ENCODE peak calls at places on chromosomes 1 and 21, in ten cellular contexts. V, L, J, Y, P, H, K, U, G and T are unnamed samples.

GRCh38 chr1:183847646-183848045 is 42.7 kb downstream of the RGL1 start:
- DNase-seq in H (no peak), L (no peak), U (no peak), V (no peak), J (no peak), Y (no peak), P (no peak), K (no peak), G (no peak), T (no peak)

GRCh38 chr1:236089046-236089773 is 24.3 kb upstream of the NID1 start:
- DNase-seq in U (peak), H (no peak), P (no peak), J (no peak), Y (peak), K (peak), V (no peak), G (peak), L (no peak), T (no peak)

GRCh38 chr1:224632921-224633321 is 16.8 kb downstream of the CNIH3 start:
- DNase-seq in L (no peak), J (no peak), V (no peak), P (no peak), Y (no peak), U (no peak), K (no peak), G (peak), H (no peak), T (no peak)

GRCh38 chr1:67894981-67895735 is 61.9 kb upstream of the GNG12 start:
- DNase-seq in H (no peak), G (no peak), P (no peak), Y (no peak), L (no peak), J (no peak), K (no peak), U (peak), V (no peak), T (no peak)

GRCh38 chr1:170309389-170310013 is 163.7 kb downstream of the NTMT2 start:
- DNase-seq in Y (no peak), U (peak), J (peak), K (no peak), L (no peak), P (no peak), G (peak), V (no peak), H (no peak), T (no peak)

GRCh38 chr1:61797045-61797755 is 54.9 kb downstream of the PATJ start:
- DNase-seq in J (no peak), U (peak), V (no peak), H (no peak), L (no peak), P (no peak), G (peak), K (no peak), Y (no peak), T (no peak)

GRCh38 chr1:111921948-111922347 is 67.5 kb downstream of the KCND3 start:
- DNase-seq in Y (no peak), K (no peak), H (no peak), G (no peak), V (no peak), P (no peak), U (no peak), L (no peak), J (no peak), T (no peak)

GRCh38 chr1:153122831-153123421 is 9.6 kb upstream of the SPRR2F start:
- DNase-seq in P (peak), Y (peak), U (peak), K (peak), G (no peak), H (peak), J (no peak), V (peak), L (peak), T (no peak)

GRCh38 chr1:165845992-165846748 is 18.8 kb downstream of the UCK2 start:
- DNase-seq in U (no peak), V (no peak), H (no peak), K (peak), G (no peak), J (no peak), Y (no peak), P (no peak), L (no peak), T (no peak)

GRCh38 chr1:180816132-180816531 is 96.6 kb upstream of the KIAA1614 start:
- DNase-seq in H (no peak), V (no peak), G (no peak), L (no peak), P (no peak), Y (no peak), K (no peak), U (no peak), J (no peak), T (no peak)

GRCh38 chr1:25561426-25562100 is 18.2 kb downstream of the LDLRAP1 start:
- DNase-seq in J (no peak), H (no peak), P (no peak), Y (no peak), V (no peak), U (no peak), G (no peak), K (no peak), L (no peak), T (peak)

GRCh38 chr1:220956861-220957605 is 77.8 kb downstream of the HLX start:
- DNase-seq in K (no peak), U (peak), Y (peak), P (no peak), L (no peak), V (no peak), G (peak), J (peak), H (no peak), T (no peak)

GRCh38 chr1:34768856-34769255 is 9.3 kb downstream of the GJB4 start:
- DNase-seq in G (no peak), V (no peak), L (no peak), H (no peak), J (no peak), P (no peak), K (no peak), U (no peak), Y (no peak), T (no peak)

GRCh38 chr1:108502624-108503023 is 52.5 kb downstream of the NBPF6 start:
- DNase-seq in L (no peak), P (no peak), H (no peak), U (peak), V (no peak), J (peak), G (peak), Y (no peak), K (no peak), T (no peak)

GRCh38 chr1:27928216-27928954 is 6.4 kb upstream of the SMPDL3B start:
- DNase-seq in K (no peak), U (peak), L (no peak), G (no peak), P (no peak), Y (no peak), J (no peak), H (no peak), V (no peak), T (no peak)

GRCh38 chr21:29860346-29860745 is 79.5 kb downstream of the GRIK1 start:
- DNase-seq in J (no peak), G (no peak), U (no peak), P (no peak), K (no peak), Y (no peak), V (no peak), H (no peak), L (no peak), T (no peak)

GRCh38 chr1:159600894-159601293 is 13.3 kb downstream of the APCS start:
- DNase-seq in Y (no peak), K (no peak), G (no peak), P (no peak), U (no peak), J (no peak), L (no peak), V (no peak), H (no peak), T (peak)

GRCh38 chr21:45662623-45663015 is 19.1 kb downstream of the PCBP3 start:
- DNase-seq in J (no peak), V (no peak), U (no peak), Y (no peak), P (no peak), H (no peak), K (no peak), L (no peak), G (no peak), T (no peak)

GRCh38 chr1:182971219-182971618 is 18.3 kb upstream of the SHCBP1L start:
- DNase-seq in J (no peak), L (no peak), K (no peak), G (no peak), V (no peak), P (no peak), U (no peak), Y (no peak), H (no peak), T (no peak)

GRCh38 chr1:5597991-5598823 is 394.0 kb downstream of the NPHP4 start:
- DNase-seq in L (no peak), H (no peak), U (no peak), J (no peak), P (no peak), Y (no peak), K (no peak), G (no peak), V (no peak), T (no peak)

GRCh38 chr21:44927587-44928461 is 7.1 kb upstream of the ITGB2 start:
- DNase-seq in Y (peak), K (peak), H (peak), P (no peak), G (peak), J (no peak), V (peak), U (peak), L (no peak), T (peak)

GRCh38 chr1:40901886-40902633 is 39.9 kb upstream of the CITED4 start:
- DNase-seq in G (peak), Y (peak), H (no peak), P (no peak), J (peak), K (peak), L (peak), V (peak), U (peak), T (no peak)

GRCh38 chr1:48741380-48741779 is 35.3 kb downstream of the BEND5 start:
- DNase-seq in K (no peak), V (no peak), J (no peak), P (no peak), U (no peak), L (no peak), Y (no peak), H (no peak), G (no peak), T (no peak)

GRCh38 chr21:18161841-18162240 is 82.8 kb upstream of the CHODL start:
- DNase-seq in U (no peak), H (no peak), K (no peak), P (no peak), J (no peak), V (no peak), L (no peak), Y (no peak), G (no peak), T (no peak)

GRCh38 chr21:18168108-18168507 is 76.5 kb upstream of the CHODL start:
- DNase-seq in Y (no peak), P (no peak), U (no peak), V (no peak), K (no peak), H (no peak), L (no peak), G (no peak), J (no peak), T (no peak)

GRCh38 chr21:18170221-18170620 is 74.4 kb upstream of the CHODL start:
- DNase-seq in U (no peak), J (no peak), P (no peak), K (no peak), V (no peak), G (no peak), H (no peak), Y (no peak), L (no peak), T (no peak)

GRCh38 chr21:18164483-18164882 is 80.2 kb upstream of the CHODL start:
- DNase-seq in U (no peak), H (no peak), P (no peak), L (no peak), G (no peak), Y (no peak), V (no peak), K (no peak), J (no peak), T (no peak)

GRCh38 chr21:18164933-18165332 is 79.7 kb upstream of the CHODL start:
- DNase-seq in V (no peak), G (no peak), U (peak), K (peak), L (no peak), H (no peak), P (no peak), J (no peak), Y (peak), T (no peak)
- TF ChIP-seq CTCF in V (no peak), G (no peak), U (no peak), K (no peak), L (no peak), H (no peak), P (no peak), J (no peak), Y (no peak), T (no peak)

GRCh38 chr1:65254320-65255087 is 54.8 kb upstream of the DNAJC6 start:
- DNase-seq in U (peak), J (no peak), H (peak), K (peak), G (peak), V (peak), L (peak), Y (peak), P (peak), T (peak)
- TF ChIP-seq CTCF in U (no peak), J (no peak), H (no peak), K (no peak), G (no peak), V (no peak), L (no peak), Y (peak), P (no peak), T (no peak)

DNA sequence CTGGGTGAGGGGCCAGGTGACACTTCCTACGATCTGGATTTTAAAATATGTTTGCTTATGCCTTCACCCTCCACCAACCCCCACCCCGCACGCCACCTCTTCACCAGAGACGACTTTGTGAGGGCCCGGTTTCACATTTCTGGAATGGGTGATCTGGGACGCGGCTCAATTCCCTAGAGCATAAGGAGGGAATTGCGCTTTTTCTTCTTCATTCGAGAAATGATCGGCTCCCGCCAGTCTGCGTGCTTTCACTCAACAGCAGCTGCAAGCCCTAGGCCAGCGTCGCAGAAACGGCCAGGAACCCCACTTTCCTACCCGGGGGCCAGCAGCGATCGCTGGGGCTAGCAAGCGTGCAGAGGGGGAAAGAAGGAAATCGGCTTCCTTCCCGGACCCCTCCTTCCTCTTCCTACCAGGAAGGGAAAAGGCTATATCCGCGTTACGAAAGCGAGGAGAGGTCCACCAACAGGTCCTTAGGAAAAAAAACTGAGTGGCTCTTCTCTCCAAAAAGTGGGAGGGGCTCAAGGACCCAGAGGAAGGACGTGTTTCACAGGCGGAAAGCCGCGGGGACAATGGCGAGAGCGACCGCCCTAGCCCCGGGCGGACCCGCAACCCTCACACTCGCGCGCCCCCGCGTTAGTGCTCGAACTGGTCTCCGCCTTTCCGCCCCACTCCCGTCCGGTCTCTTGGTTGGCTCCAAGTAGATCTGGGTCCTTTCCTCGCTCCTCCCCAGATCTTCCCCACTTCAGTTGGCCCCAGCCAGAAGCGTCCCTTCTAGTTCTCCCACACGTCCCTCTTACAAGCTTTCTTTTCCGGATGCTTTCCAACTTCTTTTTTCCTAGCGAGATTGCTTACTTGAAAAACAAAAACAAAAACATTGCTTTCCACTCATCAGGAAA is 1.1 kb upstream of the ADAMTS1 start:
- DNase-seq in U (peak), Y (peak), V (peak), G (peak), L (peak), K (no peak), P (peak), J (no peak), H (no peak), T (peak)
- TF ChIP-seq CTCF in U (peak), Y (peak), V (no peak), G (peak), L (peak), K (no peak), P (no peak), J (peak), H (no peak), T (no peak)

GRCh38 chr1:88061106-88061829 is 622.8 kb upstream of the PKN2 start:
- DNase-seq in K (peak), Y (peak), J (peak), V (peak), H (peak), G (peak), U (peak), P (no peak), L (no peak), T (peak)
- TF ChIP-seq CTCF in K (peak), Y (peak), J (peak), V (peak), H (peak), G (peak), U (peak), P (peak), L (peak), T (peak)

GRCh38 chr1:17984510-17985085 is 123.0 kb upstream of the IGSF21 start:
- DNase-seq in U (no peak), G (no peak), L (no peak), P (no peak), K (peak), J (no peak), H (peak), Y (peak), V (peak), T (peak)
- TF ChIP-seq CTCF in U (no peak), G (peak), L (peak), P (peak), K (peak), J (peak), H (peak), Y (peak), V (peak), T (peak)

GRCh38 chr1:163171826-163172225 is 30.9 kb downstream of the RGS5 start:
- DNase-seq in L (no peak), J (no peak), K (no peak), U (no peak), P (no peak), Y (no peak), H (no peak), V (no peak), G (no peak), T (no peak)

GRCh38 chr1:163172596-163172995 is 30.1 kb downstream of the RGS5 start:
- DNase-seq in H (no peak), V (no peak), J (no peak), G (no peak), K (no peak), Y (no peak), U (no peak), P (no peak), L (no peak), T (no peak)

GRCh38 chr1:163170331-163170730 is 32.4 kb downstream of the RGS5 start:
- DNase-seq in J (peak), K (no peak), L (no peak), Y (no peak), P (no peak), U (no peak), H (no peak), V (no peak), G (peak), T (no peak)

GRCh38 chr1:163169553-163169952 is 33.2 kb downstream of the RGS5 start:
- DNase-seq in K (no peak), P (no peak), H (no peak), L (no peak), J (no peak), G (no peak), V (no peak), Y (no peak), U (no peak), T (no peak)

DNA sequence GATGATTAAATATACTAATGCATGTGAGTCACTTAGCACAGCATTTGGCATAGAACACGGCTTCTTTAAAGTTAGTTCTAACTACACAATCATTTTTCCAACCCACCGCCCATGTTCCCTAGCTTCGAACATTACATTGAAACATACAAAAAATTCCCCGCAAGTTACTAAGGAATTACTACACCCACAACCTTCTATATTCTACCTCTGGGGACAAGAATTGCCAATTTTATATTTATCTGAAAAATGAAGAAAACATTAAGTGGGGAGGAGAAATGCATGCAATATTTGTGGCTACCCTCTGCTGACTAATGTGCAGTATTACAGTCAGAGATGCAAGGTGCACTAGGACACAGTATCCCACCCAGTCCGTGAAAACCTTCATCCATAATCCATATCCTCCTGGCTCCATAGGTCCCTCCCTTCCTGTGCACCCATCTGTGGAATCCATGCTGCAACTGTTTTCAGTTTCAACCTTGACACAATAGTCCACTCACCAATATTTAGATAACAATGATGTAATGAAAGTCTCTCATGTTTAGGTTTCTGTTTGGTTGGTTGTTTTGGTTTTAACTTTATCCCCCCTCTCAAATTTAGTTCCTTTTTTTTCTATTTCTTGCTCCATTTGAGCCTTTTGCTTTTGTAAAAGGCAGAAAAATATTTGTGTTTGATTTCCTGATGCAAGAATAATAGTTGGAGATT is 31.6 kb downstream of the RGS5 start:
- DNase-seq in G (peak), L (no peak), U (peak), J (no peak), Y (peak), H (no peak), P (no peak), K (no peak), V (peak), T (no peak)
- TF ChIP-seq CTCF in G (peak), L (no peak), U (peak), J (peak), Y (peak), H (peak), P (no peak), K (peak), V (peak), T (peak)

DNA sequence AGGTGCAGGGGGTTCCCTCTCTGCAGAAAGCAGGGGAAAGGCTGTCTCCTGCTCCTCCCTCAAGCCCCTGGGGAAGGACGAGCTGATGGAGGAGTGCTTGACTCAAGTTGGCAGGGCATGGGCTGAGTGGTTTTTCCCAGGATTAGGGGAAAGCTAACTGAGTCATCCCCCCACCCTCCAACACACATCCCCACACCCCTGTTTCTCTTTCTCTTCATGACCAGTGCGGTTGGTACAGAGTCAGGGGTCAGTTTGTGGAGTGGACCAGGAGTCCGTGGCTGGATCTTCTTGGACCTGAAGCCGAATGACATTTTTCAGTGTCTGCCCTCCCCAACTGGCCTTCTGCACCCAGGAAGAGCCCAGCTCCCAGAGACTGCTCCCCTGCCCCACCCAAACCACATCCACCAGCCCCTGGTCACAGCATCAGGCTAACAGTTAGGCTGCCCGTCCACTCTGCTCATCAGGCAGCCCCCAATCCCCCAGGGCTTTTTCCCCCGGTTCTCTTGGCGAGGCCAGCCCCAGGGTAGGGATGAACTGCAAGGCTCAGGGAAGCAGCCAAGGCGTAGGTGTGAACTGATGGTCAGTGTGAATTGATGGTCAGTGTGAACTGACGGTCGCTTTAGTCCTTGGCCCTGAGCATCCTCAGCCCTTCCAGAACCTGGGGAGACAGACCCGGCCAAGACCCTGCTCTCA is 81.1 kb downstream of the PAX7 start:
- DNase-seq in J (no peak), Y (no peak), K (no peak), L (no peak), U (no peak), H (no peak), G (no peak), P (no peak), V (no peak), T (no peak)
- TF ChIP-seq CTCF in J (no peak), Y (no peak), K (no peak), L (no peak), U (no peak), H (no peak), G (no peak), P (no peak), V (no peak), T (no peak)